ENCODE peak calls at places on chromosomes 7 and 10, in nine cellular contexts. L is naive B cell; D is activated T-helper 2 cell treated with anti-CD3 and anti-CD28 coated beads, Interferon-gamma antibody, Interleukin-2, Interleukin-4, amounts not matched to agents 10 μg/mL and 5 μg/mL and 100 μg/mL, durations not matched to agents 14 hours and 24 hours and 36 hours; H is spleen; P is heart right ventricle; B is left colon; U is GM23248; V is Peyer's patch; J is hepatocyte. A is an unnamed sample.

GRCh38 chr7:41143074-41143473 is 559.8 kb downstream of the INHBA start:
- DNase-seq in L (no peak), D (no peak), H (no peak), P (no peak), B (no peak), U (peak), V (no peak), J (no peak), A (no peak)

GRCh38 chr10:130885021-130885655 is 426.4 kb downstream of the TCERG1L start:
- DNase-seq in L (no peak), D (no peak), H (no peak), P (no peak), B (no peak), U (no peak), V (no peak), J (no peak), A (no peak)

GRCh38 chr7:101232141-101232821 is 5.3 kb downstream of the CLDN15 start:
- DNase-seq in L (no peak), D (no peak), H (peak), P (no peak), B (peak), U (no peak), V (no peak), J (peak), A (no peak)

GRCh38 chr7:47102442-47102841 is 479.5 kb downstream of the TNS3 start:
- DNase-seq in L (no peak), D (no peak), H (no peak), P (no peak), B (no peak), U (no peak), V (no peak), J (no peak), A (no peak)

GRCh38 chr10:127990846-127991542 is 84.1 kb downstream of the PTPRE start:
- DNase-seq in L (no peak), D (no peak), H (no peak), P (peak), B (no peak), U (peak), V (no peak), J (peak), A (no peak)

GRCh38 chr10:99558708-99559107 is 26.0 kb downstream of the NKX2-3 start:
- DNase-seq in L (no peak), D (no peak), H (peak), P (no peak), B (no peak), U (no peak), V (no peak), J (no peak), A (no peak)

GRCh38 chr7:44769381-44770209 is 20.9 kb downstream of the ZMIZ2 start:
- DNase-seq in L (peak), D (no peak), H (no peak), P (peak), B (no peak), U (peak), V (peak), J (no peak), A (peak)

GRCh38 chr7:21364838-21365267 is 63.0 kb upstream of the SP4 start:
- DNase-seq in L (no peak), D (no peak), H (no peak), P (no peak), B (no peak), U (no peak), V (no peak), J (no peak), A (no peak)

GRCh38 chr10:20233423-20233822 is 417.2 kb downstream of the PLXDC2 start:
- DNase-seq in L (no peak), D (no peak), H (no peak), P (no peak), B (no peak), U (no peak), V (no peak), J (no peak), A (no peak)

GRCh38 chr10:1229116-1229515 is 172.9 kb downstream of the WDR37 start:
- DNase-seq in L (no peak), D (no peak), H (no peak), P (no peak), B (no peak), U (no peak), V (no peak), J (no peak), A (no peak)